ENCODE peak calls at places on chromosomes 1 and 21, in nine cellular contexts. O is body of pancreas, N is A549, F is tibial artery, P is heart right ventricle, L is thoracic aorta, Z is uterus, E is PC-9, B is bronchial epithelial cell. V is an unnamed sample.

GRCh38 chr1:32980080-32980479 is 15.5 kb upstream of the RNF19B start:
- DNase-seq in L (no peak), B (no peak), F (no peak), E (no peak), N (no peak), P (no peak), O (no peak), Z (no peak), V (no peak)

GRCh38 chr21:14523234-14523633 is 22.9 kb downstream of the SAMSN1 start:
- DNase-seq in E (no peak), P (no peak), L (no peak), O (peak), Z (no peak), F (no peak), B (peak), N (no peak), V (no peak)

GRCh38 chr21:27047331-27048314 is 80.7 kb upstream of the ADAMTS5 start:
- DNase-seq in B (peak), Z (no peak), P (no peak), F (no peak), E (no peak), O (no peak), L (no peak), N (no peak), V (no peak)

GRCh38 chr1:245614476-245614875 is 459.7 kb downstream of the KIF26B start:
- DNase-seq in L (no peak), O (no peak), P (peak), B (no peak), E (no peak), F (no peak), N (no peak), Z (no peak), V (no peak)

GRCh38 chr1:83769594-83770321 is 229.2 kb downstream of the TTLL7 start:
- DNase-seq in B (no peak), P (no peak), E (no peak), F (no peak), L (no peak), O (no peak), Z (no peak), N (no peak), V (no peak)

GRCh38 chr1:6445062-6445763 is 20.6 kb downstream of the ESPN start:
- DNase-seq in P (peak), N (no peak), L (no peak), E (no peak), B (no peak), Z (no peak), O (peak), F (no peak), V (peak)

GRCh38 chr1:56301791-56302190 is 277.6 kb downstream of the PLPP3 start:
- DNase-seq in L (no peak), P (no peak), E (no peak), B (peak), N (no peak), Z (no peak), O (no peak), F (no peak), V (no peak)

GRCh38 chr1:77796695-77797405 is 17.4 kb downstream of the MIGA1 start:
- DNase-seq in F (no peak), N (no peak), O (no peak), B (no peak), E (no peak), Z (no peak), P (no peak), L (no peak), V (no peak)

GRCh38 chr21:45892156-45892919 is 89.2 kb upstream of the COL6A1 start:
- DNase-seq in B (no peak), F (no peak), E (peak), N (no peak), P (no peak), Z (no peak), O (no peak), L (no peak), V (no peak)

GRCh38 chr1:205324781-205325180 is 3.2 kb upstream of the NUAK2 start:
- DNase-seq in E (no peak), N (no peak), O (peak), P (no peak), B (no peak), F (no peak), L (no peak), Z (no peak), V (no peak)

GRCh38 chr1:203555046-203555445 is 61.1 kb downstream of the OPTC start:
- DNase-seq in E (no peak), Z (no peak), O (no peak), B (no peak), L (no peak), F (no peak), P (no peak), N (no peak), V (no peak)

GRCh38 chr1:8663915-8664331 is 153.5 kb downstream of the RERE start:
- DNase-seq in P (no peak), E (no peak), L (no peak), Z (peak), N (no peak), O (peak), F (no peak), B (no peak), V (no peak)

GRCh38 chr1:169676001-169676400 is 35.4 kb downstream of the SELL start:
- DNase-seq in F (no peak), L (no peak), O (no peak), P (no peak), Z (no peak), N (no peak), E (peak), B (peak), V (no peak)

GRCh38 chr1:247212914-247213617 is 41.2 kb upstream of the ZNF124 start:
- DNase-seq in P (no peak), L (no peak), N (no peak), B (no peak), E (no peak), F (no peak), O (no peak), Z (no peak), V (no peak)

GRCh38 chr1:158021721-158022120 is 28.3 kb downstream of the KIRREL1 start:
- DNase-seq in E (no peak), B (peak), F (no peak), N (no peak), O (no peak), L (no peak), P (no peak), Z (no peak), V (no peak)

GRCh38 chr1:105138445-105138821 is 1388.7 kb downstream of the AMY1C start:
- DNase-seq in B (peak), L (no peak), Z (no peak), E (no peak), F (no peak), P (peak), O (peak), N (no peak), V (peak)

GRCh38 chr1:234544094-234544579 is 65.2 kb upstream of the TARBP1 start:
- DNase-seq in F (peak), L (peak), N (no peak), P (peak), B (peak), E (no peak), O (peak), Z (peak), V (no peak)

GRCh38 chr1:42524330-42524729 is 61.2 kb downstream of the CCDC30 start:
- DNase-seq in Z (no peak), B (no peak), E (no peak), P (no peak), L (no peak), N (no peak), F (no peak), O (no peak), V (no peak)

GRCh38 chr1:247721222-247721621 is 4.8 kb upstream of the OR6F1 start:
- DNase-seq in E (no peak), N (no peak), O (no peak), B (no peak), L (no peak), P (no peak), F (no peak), Z (no peak), V (no peak)

GRCh38 chr1:245587435-245588105 is 432.8 kb downstream of the KIF26B start:
- DNase-seq in P (no peak), O (no peak), L (no peak), B (no peak), F (no peak), N (no peak), Z (no peak), E (no peak), V (no peak)

GRCh38 chr1:174788981-174789380 is 210.8 kb upstream of the CACYBP start:
- DNase-seq in L (no peak), E (peak), P (no peak), O (no peak), Z (no peak), F (no peak), B (peak), N (no peak), V (no peak)

GRCh38 chr1:34924759-34925555 is 4.5 kb downstream of the DLGAP3 start:
- DNase-seq in F (no peak), O (peak), N (peak), Z (peak), P (peak), E (no peak), B (peak), L (no peak), V (peak)

GRCh38 chr1:90671736-90672135 is 45.4 kb downstream of the BARHL2 start:
- DNase-seq in F (no peak), E (no peak), P (no peak), Z (no peak), N (no peak), B (no peak), O (peak), L (no peak), V (no peak)

GRCh38 chr1:100626397-100626796 is 88.5 kb downstream of the GPR88 start:
- DNase-seq in L (no peak), B (no peak), Z (no peak), F (no peak), O (no peak), N (no peak), E (peak), P (no peak), V (no peak)

GRCh38 chr1:3014443-3015268 is 6.6 kb upstream of the ACTRT2 start:
- DNase-seq in F (peak), N (no peak), Z (peak), P (no peak), L (no peak), B (no peak), E (no peak), O (no peak), V (no peak)

GRCh38 chr1:231626951-231627614 is 493 bp downstream of the DISC1 start:
- DNase-seq in F (peak), N (peak), B (peak), E (peak), L (peak), O (peak), Z (peak), P (peak), V (peak)

GRCh38 chr21:33384851-33385331 is 18.3 kb upstream of the IFNGR2 start:
- DNase-seq in N (no peak), B (no peak), L (no peak), F (no peak), Z (no peak), E (no peak), P (no peak), O (no peak), V (no peak)

GRCh38 chr1:148318123-148318899 is 164.8 kb downstream of the PPIAL4G start:
- DNase-seq in P (peak), L (no peak), E (no peak), B (no peak), F (no peak), O (peak), N (no peak), Z (no peak), V (peak)

GRCh38 chr21:24148461-24148860 is 1458.8 kb downstream of the MRPL39 start:
- DNase-seq in F (no peak), E (no peak), L (no peak), O (no peak), B (no peak), N (no peak), P (no peak), Z (no peak), V (no peak)

GRCh38 chr1:241215203-241215602 is 141.8 kb downstream of the RGS7 start:
- DNase-seq in F (no peak), N (no peak), P (no peak), E (no peak), B (no peak), L (no peak), Z (no peak), O (no peak), V (no peak)

GRCh38 chr1:214031267-214031650 is 43.5 kb downstream of the PROX1 start:
- DNase-seq in O (no peak), N (no peak), P (peak), L (no peak), Z (no peak), B (no peak), F (no peak), E (no peak), V (no peak)

GRCh38 chr1:214028095-214028494 is 40.3 kb downstream of the PROX1 start:
- DNase-seq in Z (no peak), B (no peak), E (no peak), L (no peak), O (no peak), P (no peak), N (no peak), F (no peak), V (no peak)

GRCh38 chr1:214028999-214029406 is 41.2 kb downstream of the PROX1 start:
- DNase-seq in E (no peak), F (no peak), Z (no peak), P (no peak), L (no peak), N (no peak), O (no peak), B (no peak), V (no peak)

GRCh38 chr1:214028569-214028968 is 40.8 kb downstream of the PROX1 start:
- DNase-seq in O (no peak), F (no peak), E (no peak), N (no peak), P (no peak), B (no peak), L (no peak), Z (no peak), V (no peak)

DNA sequence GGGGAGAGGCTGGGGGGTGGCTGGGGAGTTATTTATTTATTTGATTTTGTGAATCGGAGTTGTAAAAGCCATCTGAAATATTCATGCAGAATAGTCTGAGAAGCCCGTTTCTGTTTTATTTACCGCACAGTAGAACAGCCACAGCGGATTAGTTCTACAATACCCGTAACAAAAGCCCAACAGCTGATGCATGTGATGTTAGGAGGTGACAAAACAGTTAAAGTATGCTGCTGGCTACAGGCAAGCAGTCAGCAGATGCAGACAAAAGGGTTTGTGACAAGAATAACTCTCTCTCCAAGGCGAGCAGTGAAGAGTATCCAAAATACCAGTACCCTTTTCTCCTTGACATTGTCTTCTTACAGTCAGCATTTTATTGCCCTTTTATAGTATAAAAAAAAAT is 42.0 kb downstream of the PROX1 start:
- DNase-seq in L (no peak), Z (no peak), E (no peak), N (no peak), B (no peak), O (no peak), P (no peak), F (no peak), V (no peak)
- H3K4me3 ChIP-seq in L (no peak), Z (no peak), E (no peak), N (no peak), B (no peak), O (no peak), P (no peak), F (no peak), V (no peak)

DNA sequence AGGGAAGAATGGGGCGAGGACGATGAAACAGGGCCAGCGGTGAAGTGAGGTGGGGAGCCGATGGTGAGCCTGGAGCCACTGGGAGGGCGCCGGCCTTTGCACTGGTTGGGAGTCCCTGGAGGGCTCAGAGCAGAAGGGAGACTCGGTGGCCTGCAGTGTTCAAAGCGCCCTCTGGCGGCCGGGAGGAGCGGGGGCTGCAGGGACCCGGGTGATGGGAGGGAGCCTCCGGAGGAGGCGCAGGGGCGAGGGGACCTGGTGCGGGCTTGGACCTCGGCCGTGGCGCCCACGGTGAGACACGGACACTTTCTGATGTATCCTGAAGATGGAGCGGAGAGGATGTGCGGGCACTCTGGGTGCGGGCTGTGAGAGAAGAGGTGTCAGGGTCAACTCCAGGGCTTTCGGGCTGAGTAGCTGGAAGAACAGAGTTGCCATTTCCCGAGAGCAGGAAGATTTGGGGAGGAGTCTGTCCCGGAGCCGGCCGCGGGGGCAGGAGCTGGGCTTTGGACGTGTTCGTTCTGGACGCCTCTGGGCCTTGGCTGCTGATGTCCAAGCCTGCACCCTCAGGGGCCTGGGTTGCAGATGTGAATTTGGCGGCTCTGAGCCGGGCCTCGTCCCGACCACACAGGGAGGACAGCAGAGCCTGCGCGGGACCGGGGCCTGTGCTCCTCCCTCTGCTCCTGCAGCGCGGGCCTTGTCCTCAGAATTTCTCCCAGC is 29.7 kb downstream of the HEYL start:
- DNase-seq in Z (peak), B (no peak), O (peak), F (no peak), N (peak), L (no peak), P (peak), E (no peak), V (peak)
- TF ChIP-seq CTCF in Z (peak), B (peak), O (peak), F (peak), N (peak), L (peak), P (peak), E (peak), V (peak)

GRCh38 chr21:31728952-31729351 is 3.0 kb downstream of the SCAF4 start:
- DNase-seq in B (no peak), N (no peak), O (no peak), E (no peak), F (no peak), P (no peak), L (no peak), Z (no peak), V (no peak)

GRCh38 chr21:31727181-31727580 is 4.7 kb downstream of the SCAF4 start:
- DNase-seq in N (no peak), P (no peak), O (no peak), E (no peak), B (no peak), Z (no peak), L (no peak), F (no peak), V (no peak)

GRCh38 chr21:31726407-31726806 is 5.5 kb downstream of the SCAF4 start:
- DNase-seq in Z (no peak), P (no peak), F (no peak), L (no peak), B (no peak), E (no peak), O (no peak), N (no peak), V (no peak)

GRCh38 chr21:31729622-31730343 is 2.1 kb downstream of the SCAF4 start:
- DNase-seq in E (no peak), N (no peak), B (no peak), L (no peak), P (no peak), O (no peak), F (no peak), Z (no peak), V (no peak)

DNA sequence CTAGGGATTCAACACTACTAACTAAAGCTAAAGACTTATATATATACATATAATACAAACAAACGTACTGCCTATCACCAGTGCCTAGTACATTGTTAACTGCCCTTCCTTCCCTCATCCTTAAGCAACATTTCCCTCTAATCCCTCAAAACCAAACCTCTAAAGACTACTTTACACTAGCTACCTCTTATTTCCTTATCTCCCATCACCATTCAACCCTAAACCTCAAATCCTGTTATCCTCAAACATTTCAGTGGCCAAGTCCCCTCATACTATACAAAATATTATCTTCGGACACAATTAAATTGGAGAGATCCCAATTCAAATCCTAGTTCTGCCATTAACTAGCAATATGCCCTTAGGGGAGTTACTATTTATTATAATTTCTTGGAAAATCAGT is 3.7 kb downstream of the SCAF4 start:
- DNase-seq in E (no peak), P (no peak), Z (no peak), F (no peak), L (no peak), B (no peak), N (no peak), O (no peak), V (no peak)
- H3K4me3 ChIP-seq in E (no peak), P (no peak), Z (no peak), F (no peak), L (no peak), B (no peak), N (no peak), O (no peak), V (no peak)

GRCh38 chr1:25695991-25696330 is 79.4 kb downstream of the MAN1C1 start:
- DNase-seq in L (peak), E (peak), F (peak), P (no peak), Z (peak), O (peak), B (peak), N (peak), V (no peak)

GRCh38 chr1:25694167-25694566 is 77.6 kb downstream of the MAN1C1 start:
- DNase-seq in E (no peak), Z (peak), L (peak), F (peak), O (peak), P (no peak), B (no peak), N (no peak), V (peak)

GRCh38 chr1:25692560-25692959 is 76.0 kb downstream of the MAN1C1 start:
- DNase-seq in O (no peak), P (no peak), L (no peak), N (peak), F (no peak), B (no peak), Z (no peak), E (no peak), V (no peak)

GRCh38 chr1:25695066-25695990 is 78.7 kb downstream of the MAN1C1 start:
- DNase-seq in F (peak), B (peak), O (peak), L (peak), E (peak), N (peak), Z (peak), P (peak), V (peak)

DNA sequence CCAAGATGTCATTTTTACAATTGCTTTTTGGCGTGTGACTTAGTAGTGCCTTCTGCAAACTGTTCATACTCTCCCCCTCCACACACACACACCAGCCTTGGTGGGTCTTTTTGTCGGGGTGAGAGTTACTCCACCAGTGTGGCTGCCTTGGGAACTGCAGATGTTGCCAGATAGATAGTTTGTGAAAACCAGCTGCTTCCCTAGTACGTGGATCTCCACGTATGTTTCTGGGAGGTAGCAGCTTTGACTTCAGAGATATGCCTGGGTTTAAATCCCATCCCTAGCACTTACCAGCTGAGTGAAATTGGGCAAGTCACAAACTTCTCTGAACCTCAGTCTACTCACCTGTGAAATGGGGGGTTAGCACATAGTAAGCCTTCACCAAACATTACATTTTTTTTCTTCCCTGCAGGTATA is 78.0 kb downstream of the MAN1C1 start:
- DNase-seq in B (no peak), L (no peak), P (no peak), E (no peak), Z (no peak), O (no peak), F (no peak), N (no peak), V (no peak)
- TF ChIP-seq CTCF in B (no peak), L (peak), P (no peak), E (no peak), Z (peak), O (no peak), F (no peak), N (no peak), V (no peak)

GRCh38 chr1:155177918-155178281 is 4.3 kb downstream of the TRIM46 start:
- DNase-seq in E (no peak), Z (peak), O (no peak), L (no peak), P (no peak), B (no peak), F (peak), N (no peak), V (no peak)
- H3K4me3 ChIP-seq in E (no peak), Z (no peak), O (no peak), L (no peak), P (no peak), B (no peak), F (no peak), N (no peak), V (no peak)